ENCODE peak calls at places on chromosomes 2 and 18, in four cellular contexts. One of them, this sample, is unnamed.

GRCh38 chr2:128309341-128310093 is 9.2 kb downstream of the HS6ST1 start:
- DNase-seq in NCI-H82: peak; percentile 79
- DNase-seq in AG04450: peak; percentile 74
- DNase-seq in fibroblast of lung: peak; percentile 30
- DNase-seq in this sample: no peak

GRCh38 chr18:45834303-45834702 is 8.8 kb downstream of the SIGLEC15 start:
- DNase-seq in fibroblast of lung: no peak
- DNase-seq in NCI-H82: no peak
- DNase-seq in AG04450: no peak
- DNase-seq in this sample: no peak

GRCh38 chr2:204881519-204882111 is 336.3 kb downstream of the PARD3B start:
- DNase-seq in AG04450: no peak
- DNase-seq in NCI-H82: no peak
- DNase-seq in fibroblast of lung: no peak
- DNase-seq in this sample: no peak

GRCh38 chr2:237693281-237694039 is 66.1 kb downstream of the LRRFIP1 start:
- DNase-seq in fibroblast of lung: peak; percentile 81
- DNase-seq in NCI-H82: peak; percentile 39
- DNase-seq in AG04450: no peak
- DNase-seq in this sample: no peak

GRCh38 chr2:193409951-193410350 is 1215.2 kb upstream of the TMEFF2 start:
- DNase-seq in AG04450: no peak
- DNase-seq in NCI-H82: peak; percentile 94
- DNase-seq in fibroblast of lung: no peak
- DNase-seq in this sample: no peak

GRCh38 chr2:96839288-96839874 is 4.4 kb downstream of the ANKRD23 start:
- DNase-seq in AG04450: no peak
- DNase-seq in NCI-H82: no peak
- DNase-seq in fibroblast of lung: peak; percentile 21
- DNase-seq in this sample: no peak

GRCh38 chr2:160368988-160369935 is 124.3 kb downstream of the RBMS1 start:
- DNase-seq in NCI-H82: peak; percentile 9
- DNase-seq in fibroblast of lung: peak; percentile 85
- DNase-seq in AG04450: no peak
- DNase-seq in this sample: no peak

GRCh38 chr2:236938126-236938525 is 147.6 kb upstream of the COPS8 start:
- DNase-seq in NCI-H82: peak; percentile 6
- DNase-seq in fibroblast of lung: no peak
- DNase-seq in AG04450: no peak
- DNase-seq in this sample: no peak

GRCh38 chr2:43070676-43071491 is 155.5 kb downstream of the ZFP36L2 start:
- DNase-seq in NCI-H82: no peak
- DNase-seq in AG04450: no peak
- DNase-seq in fibroblast of lung: no peak
- DNase-seq in this sample: no peak

GRCh38 chr2:222353998-222354397 is 55.2 kb upstream of the PAX3 start:
- DNase-seq in fibroblast of lung: no peak
- DNase-seq in AG04450: no peak
- DNase-seq in NCI-H82: no peak
- DNase-seq in this sample: no peak

GRCh38 chr2:163210430-163210918 is 371.9 kb upstream of the KCNH7 start:
- DNase-seq in AG04450: no peak
- DNase-seq in NCI-H82: no peak
- DNase-seq in fibroblast of lung: peak; percentile 73
- DNase-seq in this sample: no peak

GRCh38 chr2:97997774-97998392 is 2.1 kb upstream of the TMEM131 start:
- DNase-seq in fibroblast of lung: no peak
- DNase-seq in NCI-H82: peak; percentile 10
- DNase-seq in AG04450: no peak
- DNase-seq in this sample: no peak

GRCh38 chr2:20925265-20925889 is 102.5 kb upstream of the LDAH start:
- DNase-seq in AG04450: no peak
- DNase-seq in NCI-H82: no peak
- DNase-seq in fibroblast of lung: no peak
- DNase-seq in this sample: no peak

GRCh38 chr2:20496069-20496468 is 49.2 kb downstream of the RHOB start:
- DNase-seq in fibroblast of lung: peak; percentile 65
- DNase-seq in AG04450: no peak
- DNase-seq in NCI-H82: no peak
- DNase-seq in this sample: no peak

GRCh38 chr18:32470136-32470712 is 458 bp downstream of the GAREM1 start:
- DNase-seq in AG04450: no peak
- DNase-seq in fibroblast of lung: peak; percentile 51
- DNase-seq in NCI-H82: peak; percentile 54
- DNase-seq in this sample: no peak

GRCh38 chr2:135997380-135997779 is 12.0 kb upstream of the DARS1 start:
- DNase-seq in NCI-H82: peak; percentile 80
- DNase-seq in fibroblast of lung: no peak
- DNase-seq in AG04450: no peak
- DNase-seq in this sample: no peak

GRCh38 chr18:30034818-30035217 is 1007.7 kb downstream of the DSC3 start:
- DNase-seq in AG04450: no peak
- DNase-seq in NCI-H82: no peak
- DNase-seq in fibroblast of lung: no peak
- DNase-seq in this sample: no peak

This sample was measured in HFF-Myc.